ENCODE peak calls at places on chromosomes 3 and 15, in seven cellular contexts. T is colonic mucosa; G is mesothelial cell of epicardium; Z is PC-9; F is CD8-positive, alpha-beta T cell; B is adrenal gland; A is left lung. O is an unnamed sample.

GRCh38 chr3:150495149-150495548 is 51.1 kb downstream of the SERP1 start:
- DNase-seq in B (no peak), Z (no peak), A (no peak), T (no peak), G (no peak), F (no peak), O (no peak)

GRCh38 chr3:123186695-123187094 is 15.0 kb upstream of the SEC22A start:
- DNase-seq in G (no peak), Z (no peak), B (no peak), A (no peak), F (no peak), T (no peak), O (no peak)

GRCh38 chr3:8657804-8658311 is 13.3 kb upstream of the SSUH2 start:
- DNase-seq in T (no peak), Z (no peak), G (no peak), B (no peak), F (no peak), A (no peak), O (no peak)

GRCh38 chr3:128727996-128728395 is 2.0 kb downstream of the RAB7A start:
- DNase-seq in G (no peak), Z (peak; percentile 35), T (no peak), A (no peak), F (no peak), B (no peak), O (no peak)

GRCh38 chr3:7307410-7307809 is 446.5 kb downstream of the GRM7 start:
- DNase-seq in F (no peak), B (no peak), G (no peak), A (no peak), Z (no peak), T (no peak), O (no peak)

GRCh38 chr3:42209917-42210316 is 56.1 kb downstream of the CCK start:
- DNase-seq in B (no peak), Z (no peak), G (no peak), F (no peak), A (no peak), T (no peak), O (no peak)

GRCh38 chr3:112519424-112520001 is 20.2 kb upstream of the BTLA start:
- DNase-seq in G (no peak), T (peak; percentile 54), A (no peak), F (no peak), Z (peak; percentile 53), B (no peak), O (peak; percentile 65)

GRCh38 chr3:56467801-56468183 is 475 bp downstream of the ERC2 start:
- DNase-seq in F (no peak), Z (no peak), G (no peak), A (no peak), B (no peak), T (no peak), O (no peak)

GRCh38 chr3:72591522-72592421 is 256.5 kb downstream of the SHQ1 start:
- DNase-seq in B (peak; percentile 74), T (peak; percentile 30), F (no peak), A (peak; percentile 73), Z (peak; percentile 81), G (no peak), O (no peak)

GRCh38 chr15:62966294-62966693 is 76.3 kb upstream of the TPM1 start:
- DNase-seq in G (no peak), A (no peak), Z (no peak), T (no peak), F (no peak), B (no peak), O (no peak)

GRCh38 chr3:9448643-9449042 is 51.2 kb downstream of the SETD5 start:
- DNase-seq in T (no peak), G (no peak), F (no peak), B (no peak), Z (no peak), A (no peak), O (no peak)

GRCh38 chr15:38758001-38758400 is 193.4 kb upstream of the RASGRP1 start:
- DNase-seq in T (no peak), B (no peak), F (no peak), Z (no peak), A (no peak), G (no peak), O (no peak)

GRCh38 chr3:125589743-125590142 is 5.6 kb downstream of the OSBPL11 start:
- DNase-seq in F (no peak), A (no peak), T (no peak), Z (no peak), B (no peak), G (no peak), O (no peak)

GRCh38 chr15:74768771-74769342 is 13.0 kb upstream of the CSK start:
- DNase-seq in B (peak; percentile 80), G (no peak), T (peak; percentile 54), Z (no peak), A (no peak), F (no peak), O (no peak)

GRCh38 chr15:82999905-83000671 is 11.4 kb downstream of the C15orf40 start:
- DNase-seq in B (no peak), G (no peak), Z (peak; percentile 50), F (no peak), A (no peak), T (no peak), O (peak; percentile 58)

GRCh38 chr3:87333393-87333892 is 57.1 kb upstream of the POU1F1 start:
- DNase-seq in B (no peak), G (no peak), F (no peak), Z (peak; percentile 97), T (peak; percentile 44), A (no peak), O (peak; percentile 83)

GRCh38 chr3:20013396-20013795 is 1.3 kb upstream of the PP2D1 start:
- DNase-seq in F (no peak), B (no peak), Z (no peak), A (no peak), T (no peak), G (no peak), O (no peak)

GRCh38 chr15:74956648-74957300 is at the start of gene RPP25:
- DNase-seq in T (peak; percentile 89), G (peak; percentile 29), B (peak; percentile 89), A (peak; percentile 85), F (peak; percentile 22), Z (peak; percentile 74), O (no peak)

GRCh38 chr3:45939341-45939771 is 3.9 kb upstream of the CXCR6 start:
- DNase-seq in B (no peak), Z (no peak), A (no peak), G (no peak), T (no peak), F (no peak), O (no peak)
- TF ChIP-seq CTCF in B (no peak), Z (no peak), A (no peak), G (no peak), T (no peak), F (no peak), O (no peak)

GRCh38 chr15:50786871-50787270 is 21.4 kb upstream of the SPPL2A start:
- DNase-seq in F (no peak), T (no peak), G (no peak), B (no peak), Z (no peak), A (no peak), O (no peak)
- TF ChIP-seq CTCF in F (no peak), T (no peak), G (no peak), B (no peak), Z (no peak), A (no peak), O (no peak)

GRCh38 chr3:138598534-138598933 is 4.5 kb upstream of the CEP70 start:
- DNase-seq in B (no peak), T (no peak), Z (no peak), A (no peak), G (no peak), F (no peak), O (no peak)

GRCh38 chr3:138594150-138594934 is at the start of gene CEP70:
- DNase-seq in T (peak; percentile 96), B (peak; percentile 96), A (peak; percentile 95), Z (peak; percentile 89), F (peak; percentile 83), G (peak; percentile 86), O (peak; percentile 85)

GRCh38 chr3:138591392-138591791 is 2.7 kb downstream of the CEP70 start:
- DNase-seq in Z (no peak), B (no peak), F (no peak), G (no peak), T (no peak), A (no peak), O (no peak)

GRCh38 chr3:138593488-138594149 is 441 bp downstream of the CEP70 start:
- DNase-seq in Z (peak; percentile 67), B (no peak), A (no peak), G (no peak), F (no peak), T (peak; percentile 35), O (peak; percentile 43)

GRCh38 chr3:138594935-138595259 is 837 bp upstream of the CEP70 start:
- DNase-seq in T (no peak), G (no peak), Z (no peak), F (no peak), B (no peak), A (no peak), O (no peak)
- TF ChIP-seq CTCF in T (no peak), G (no peak), Z (peak; percentile 10), F (peak; percentile 41), B (no peak), A (no peak), O (no peak)

DNA sequence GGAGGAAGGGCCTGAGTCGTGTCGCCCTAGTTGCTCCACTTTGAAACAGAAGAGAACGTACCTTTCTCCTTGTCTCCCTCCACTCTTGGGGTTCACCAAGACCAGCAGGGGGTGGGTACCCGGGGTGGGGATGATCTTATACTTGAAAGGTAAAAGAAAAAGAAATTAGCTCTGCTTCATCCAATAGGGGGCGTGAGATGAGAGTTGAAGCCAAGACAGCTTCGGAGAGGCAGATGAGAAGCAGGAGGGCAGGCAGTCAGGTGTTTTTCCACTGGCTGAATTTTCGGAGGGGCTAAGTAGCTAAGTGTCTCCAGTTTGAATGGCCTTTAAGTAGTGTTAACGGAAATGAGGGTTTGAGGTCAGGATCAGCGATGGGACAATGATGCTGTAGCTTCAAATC is 100.4 kb downstream of the DGKG start:
- DNase-seq in B (no peak), F (no peak), G (no peak), A (no peak), Z (no peak), T (no peak), O (no peak)
- TF ChIP-seq CTCF in B (no peak), F (no peak), G (no peak), A (no peak), Z (peak; percentile 32), T (no peak), O (peak; percentile 18)